ENCODE peak calls at places on chromosome 20, in nine cellular contexts. One of them, this sample, is unnamed.

GRCh38 chr20:40651121-40651520 is 37.9 kb downstream of the MAFB start:
- DNase-seq in DMS 273 treated with DMSO at 0.1 percent for 48 hours: no peak
- DNase-seq in T follicular helper cell: no peak
- DNase-seq in AG10803: peak; percentile 8
- DNase-seq in ascending aorta: no peak
- DNase-seq in tibial nerve: no peak
- DNase-seq in Caco-2: no peak
- DNase-seq in progenitor cell of endocrine pancreas: no peak
- DNase-seq in NCI-H345: no peak
- DNase-seq in this sample: no peak

GRCh38 chr20:35791823-35792222 is 20.0 kb downstream of the PHF20 start:
- DNase-seq in AG10803: peak; percentile 96
- DNase-seq in T follicular helper cell: no peak
- DNase-seq in NCI-H345: no peak
- DNase-seq in DMS 273 treated with DMSO at 0.1 percent for 48 hours: no peak
- DNase-seq in tibial nerve: no peak
- DNase-seq in Caco-2: no peak
- DNase-seq in ascending aorta: no peak
- DNase-seq in progenitor cell of endocrine pancreas: no peak
- DNase-seq in this sample: no peak

GRCh38 chr20:43015566-43015965 is 174.1 kb downstream of the PTPRT start:
- DNase-seq in ascending aorta: no peak
- DNase-seq in tibial nerve: no peak
- DNase-seq in AG10803: no peak
- DNase-seq in Caco-2: no peak
- DNase-seq in T follicular helper cell: no peak
- DNase-seq in progenitor cell of endocrine pancreas: no peak
- DNase-seq in DMS 273 treated with DMSO at 0.1 percent for 48 hours: no peak
- DNase-seq in NCI-H345: no peak
- DNase-seq in this sample: no peak

GRCh38 chr20:49348563-49348962 is 70.7 kb upstream of the ZNFX1 start:
- DNase-seq in NCI-H345: no peak
- DNase-seq in Caco-2: no peak
- DNase-seq in tibial nerve: no peak
- DNase-seq in AG10803: no peak
- DNase-seq in progenitor cell of endocrine pancreas: no peak
- DNase-seq in T follicular helper cell: no peak
- DNase-seq in ascending aorta: no peak
- DNase-seq in DMS 273 treated with DMSO at 0.1 percent for 48 hours: no peak
- DNase-seq in this sample: no peak

GRCh38 chr20:50304883-50305635 is 114.4 kb downstream of the CEBPB start:
- DNase-seq in T follicular helper cell: no peak
- DNase-seq in NCI-H345: no peak
- DNase-seq in Caco-2: no peak
- DNase-seq in ascending aorta: no peak
- DNase-seq in progenitor cell of endocrine pancreas: no peak
- DNase-seq in AG10803: peak; percentile 99
- DNase-seq in DMS 273 treated with DMSO at 0.1 percent for 48 hours: no peak
- DNase-seq in tibial nerve: peak; percentile 81
- DNase-seq in this sample: no peak

GRCh38 chr20:33568378-33569289 is 78.7 kb downstream of the CBFA2T2 start:
- DNase-seq in DMS 273 treated with DMSO at 0.1 percent for 48 hours: peak; percentile 91
- DNase-seq in T follicular helper cell: no peak
- DNase-seq in AG10803: no peak
- DNase-seq in ascending aorta: no peak
- DNase-seq in progenitor cell of endocrine pancreas: peak; percentile 19
- DNase-seq in NCI-H345: peak; percentile 99
- DNase-seq in tibial nerve: no peak
- DNase-seq in Caco-2: no peak
- DNase-seq in this sample: peak; percentile 85

GRCh38 chr20:57905448-57905847 is 195.6 kb upstream of the PMEPA1 start:
- DNase-seq in tibial nerve: no peak
- DNase-seq in DMS 273 treated with DMSO at 0.1 percent for 48 hours: no peak
- DNase-seq in ascending aorta: no peak
- DNase-seq in AG10803: no peak
- DNase-seq in NCI-H345: no peak
- DNase-seq in T follicular helper cell: no peak
- DNase-seq in progenitor cell of endocrine pancreas: no peak
- DNase-seq in Caco-2: peak; percentile 2
- DNase-seq in this sample: no peak

GRCh38 chr20:14986656-14987055 is 649.2 kb upstream of the FLRT3 start:
- DNase-seq in ascending aorta: no peak
- DNase-seq in T follicular helper cell: no peak
- DNase-seq in tibial nerve: no peak
- DNase-seq in NCI-H345: no peak
- DNase-seq in progenitor cell of endocrine pancreas: no peak
- DNase-seq in DMS 273 treated with DMSO at 0.1 percent for 48 hours: no peak
- DNase-seq in Caco-2: no peak
- DNase-seq in AG10803: no peak
- DNase-seq in this sample: no peak

GRCh38 chr20:34644951-34645350 is 31.9 kb downstream of the PIGU start:
- DNase-seq in progenitor cell of endocrine pancreas: no peak
- DNase-seq in Caco-2: no peak
- DNase-seq in AG10803: no peak
- DNase-seq in NCI-H345: no peak
- DNase-seq in ascending aorta: no peak
- DNase-seq in DMS 273 treated with DMSO at 0.1 percent for 48 hours: no peak
- DNase-seq in tibial nerve: no peak
- DNase-seq in T follicular helper cell: no peak
- DNase-seq in this sample: no peak

This sample was measured in WTC11.